ENCODE peak calls at places on chromosomes 7 and 10, in eight cellular contexts. Q, H, Z, L, F, O, V and B are unnamed samples.

GRCh38 chr10:74153123-74153522 is 2.1 kb downstream of the ADK start:
- DNase-seq in V (peak), Z (peak), F (no peak), Q (peak), O (no peak), H (no peak), L (peak), B (no peak)

GRCh38 chr10:89426230-89426868 is 12.0 kb downstream of the IFIT5 start:
- DNase-seq in V (no peak), Q (peak), L (peak), F (no peak), Z (peak), H (no peak), O (no peak), B (peak)

GRCh38 chr7:141181812-141182211 is 107.9 kb downstream of the TMEM178B start:
- DNase-seq in F (no peak), V (no peak), H (no peak), Z (no peak), L (no peak), Q (no peak), O (no peak), B (no peak)

GRCh38 chr10:46247808-46248569 is 38.8 kb upstream of the ANTXRL start:
- DNase-seq in Z (no peak), H (no peak), Q (no peak), V (no peak), L (no peak), F (peak), O (no peak), B (no peak)

GRCh38 chr10:82252081-82252480 is 377.1 kb downstream of the NRG3 start:
- DNase-seq in L (no peak), V (no peak), O (no peak), Z (no peak), H (no peak), Q (no peak), F (no peak), B (no peak)

GRCh38 chr7:51369746-51370145 is 53.1 kb upstream of the COBL start:
- DNase-seq in Q (no peak), L (peak), V (no peak), H (no peak), Z (peak), F (no peak), O (no peak), B (no peak)

GRCh38 chr10:116139886-116140285 is 133.1 kb downstream of the GFRA1 start:
- DNase-seq in L (no peak), H (no peak), Z (no peak), F (no peak), O (no peak), V (no peak), Q (no peak), B (no peak)

GRCh38 chr7:74412061-74412460 is 41.6 kb upstream of the GTF2IRD1 start:
- DNase-seq in Z (no peak), Q (no peak), O (no peak), V (no peak), L (no peak), F (no peak), H (no peak), B (no peak)

GRCh38 chr10:123007558-123008378 is 827 bp downstream of the IKZF5 start:
- DNase-seq in V (peak), L (peak), O (peak), Q (no peak), F (peak), H (peak), Z (peak), B (peak)

GRCh38 chr10:86757110-86757790 is 831 bp downstream of the BMPR1A start:
- DNase-seq in Z (peak), H (peak), Q (no peak), F (no peak), V (peak), L (peak), O (no peak), B (peak)

GRCh38 chr10:12412671-12413368 is 63.5 kb downstream of the CAMK1D start:
- DNase-seq in H (no peak), F (no peak), L (no peak), Q (no peak), V (no peak), Z (no peak), O (no peak), B (no peak)

GRCh38 chr10:46787321-46787615 is 124.0 kb upstream of the PTPN20 start:
- DNase-seq in Z (peak), H (peak), O (no peak), F (peak), L (peak), V (no peak), Q (peak), B (peak)

GRCh38 chr7:25885057-25885576 is 266.9 kb upstream of the NFE2L3 start:
- DNase-seq in L (no peak), F (no peak), Q (no peak), V (no peak), H (no peak), O (no peak), Z (no peak), B (no peak)

GRCh38 chr7:37162106-37162505 is 286.6 kb downstream of the ELMO1 start:
- DNase-seq in O (no peak), H (no peak), Q (no peak), L (no peak), Z (no peak), V (no peak), F (no peak), B (peak)

GRCh38 chr10:44809652-44810051 is 101.5 kb upstream of the TMEM72 start:
- DNase-seq in H (no peak), L (peak), Q (no peak), V (no peak), Z (peak), O (no peak), F (no peak), B (no peak)

GRCh38 chr7:16347461-16348192 is 73.7 kb downstream of the CRPPA start:
- DNase-seq in Q (no peak), V (no peak), L (peak), F (no peak), H (no peak), O (no peak), Z (peak), B (peak)

GRCh38 chr10:5482016-5482415 is 17.4 kb downstream of the CALML5 start:
- DNase-seq in Z (no peak), O (no peak), F (no peak), V (no peak), Q (no peak), H (no peak), L (no peak), B (no peak)

GRCh38 chr7:15967551-15967950 is 281.1 kb upstream of the MEOX2 start:
- DNase-seq in V (no peak), Q (no peak), L (no peak), F (no peak), Z (no peak), H (no peak), O (no peak), B (no peak)

GRCh38 chr10:24723788-24724380 is at the start of gene ARHGAP21:
- DNase-seq in Z (peak), Q (peak), F (no peak), O (no peak), V (no peak), L (peak), H (peak), B (peak)

GRCh38 chr10:70272925-70273316 is 10.9 kb downstream of the NPFFR1 start:
- DNase-seq in V (no peak), Z (peak), H (peak), O (peak), L (peak), Q (no peak), F (no peak), B (no peak)

GRCh38 chr7:93310346-93310745 is 78.2 kb downstream of the VPS50 start:
- DNase-seq in Q (no peak), Z (no peak), V (no peak), F (no peak), H (no peak), L (no peak), O (no peak), B (peak)

GRCh38 chr10:88457680-88458079 is 125.4 kb downstream of the RNLS start:
- DNase-seq in F (no peak), Z (no peak), H (no peak), L (no peak), V (no peak), O (no peak), Q (no peak), B (no peak)

GRCh38 chr7:159119026-159119741 is 25.5 kb downstream of the VIPR2 start:
- DNase-seq in F (no peak), O (no peak), H (no peak), Q (no peak), V (no peak), Z (no peak), L (no peak), B (no peak)

GRCh38 chr10:42973870-42974692 is 102.8 kb upstream of the RET start:
- DNase-seq in O (no peak), H (no peak), Z (no peak), Q (no peak), F (no peak), L (no peak), V (no peak), B (no peak)

GRCh38 chr10:4474829-4475228 is 351.2 kb upstream of the AKR1E2 start:
- DNase-seq in O (no peak), H (no peak), Q (no peak), F (no peak), Z (peak), V (no peak), L (no peak), B (peak)

GRCh38 chr10:125332548-125333208 is 172.3 kb upstream of the CTBP2 start:
- DNase-seq in F (no peak), H (no peak), O (no peak), Q (no peak), L (no peak), Z (no peak), V (no peak), B (no peak)

GRCh38 chr7:23277359-23277989 is 21.7 kb upstream of the MALSU1 start:
- DNase-seq in V (peak), Z (peak), H (peak), O (peak), Q (peak), L (peak), F (peak), B (peak)

GRCh38 chr10:71637305-71637704 is 82.3 kb downstream of the C10orf105 start:
- DNase-seq in Q (no peak), V (no peak), L (no peak), H (no peak), Z (no peak), O (no peak), F (no peak), B (no peak)

GRCh38 chr10:104376784-104377300 is 23.2 kb downstream of the CFAP58 start:
- DNase-seq in O (no peak), Z (no peak), L (no peak), H (no peak), V (no peak), F (no peak), Q (no peak), B (no peak)